ENCODE peak calls at places on chromosomes 5 and 9, in four cellular contexts. G, K, N and T are unnamed samples.

GRCh38 chr9:97794666-97795065 is 58.4 kb upstream of the FOXE1 start:
- DNase-seq in G (no peak), K (no peak), N (no peak), T (no peak)

GRCh38 chr5:66896207-66896606 is 300.0 kb downstream of the MAST4 start:
- DNase-seq in G (no peak), K (no peak), N (no peak), T (no peak)

GRCh38 chr9:115717298-115717697 is 436.3 kb upstream of the PAPPA start:
- DNase-seq in G (no peak), K (no peak), N (no peak), T (no peak)

GRCh38 chr5:19547640-19548039 is 440.4 kb downstream of the CDH18 start:
- DNase-seq in K (no peak), G (no peak), N (no peak), T (no peak)

GRCh38 chr9:35935755-35936509 is 22.0 kb downstream of the OR2S2 start:
- DNase-seq in G (no peak), N (no peak), K (no peak), T (no peak)

GRCh38 chr9:81686614-81687520 is 2.5 kb downstream of the TLE1 start:
- DNase-seq in G (peak), N (peak), K (peak), T (peak)

GRCh38 chr9:83011611-83012010 is 51.3 kb downstream of the RASEF start:
- DNase-seq in N (no peak), G (no peak), K (no peak), T (no peak)

GRCh38 chr5:180817847-180818246 is 15.2 kb upstream of the MGAT1 start:
- DNase-seq in N (no peak), K (no peak), G (no peak), T (peak)

GRCh38 chr9:113523421-113524141 is 60.1 kb downstream of the RGS3 start:
- DNase-seq in G (peak), K (no peak), N (no peak), T (no peak)

GRCh38 chr5:139670369-139671095 is 22.4 kb downstream of the CXXC5 start:
- DNase-seq in G (peak), N (no peak), K (no peak), T (no peak)
- TF ChIP-seq CTCF in G (peak), N (peak), K (no peak), T (no peak)

GRCh38 chr5:122615146-122615545 is 159.7 kb upstream of the SNX2 start:
- DNase-seq in G (no peak), N (no peak), K (no peak), T (no peak)
- TF ChIP-seq CTCF in G (no peak), N (no peak), K (no peak), T (no peak)

GRCh38 chr9:108850293-108850897 is 5.4 kb downstream of the ACTL7B start:
- DNase-seq in N (no peak), G (no peak), K (no peak), T (no peak)
- TF ChIP-seq CTCF in N (peak), G (peak), K (no peak), T (no peak)

DNA sequence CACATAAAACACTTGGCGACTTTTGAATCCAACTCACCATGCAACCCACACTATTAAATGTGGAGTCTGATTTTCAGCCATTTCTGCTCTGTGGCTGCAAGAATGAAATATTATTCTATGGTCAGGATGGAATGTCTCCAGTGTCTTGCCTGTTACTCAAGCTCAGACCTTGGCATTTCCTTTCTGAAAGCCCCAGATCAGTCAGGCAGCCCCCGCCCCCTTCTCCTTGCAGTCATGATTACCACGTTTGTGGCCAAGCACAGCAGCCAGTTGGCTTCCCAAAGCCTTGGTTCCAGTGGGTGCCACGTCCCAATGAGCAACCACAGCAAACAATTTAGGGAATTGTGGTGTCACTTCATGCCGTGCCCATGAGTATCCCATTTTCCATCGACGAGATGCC is 9.8 kb upstream of the OBP2A start:
- DNase-seq in K (no peak), G (no peak), N (no peak), T (no peak)
- TF ChIP-seq CTCF in K (no peak), G (no peak), N (no peak), T (no peak)

DNA sequence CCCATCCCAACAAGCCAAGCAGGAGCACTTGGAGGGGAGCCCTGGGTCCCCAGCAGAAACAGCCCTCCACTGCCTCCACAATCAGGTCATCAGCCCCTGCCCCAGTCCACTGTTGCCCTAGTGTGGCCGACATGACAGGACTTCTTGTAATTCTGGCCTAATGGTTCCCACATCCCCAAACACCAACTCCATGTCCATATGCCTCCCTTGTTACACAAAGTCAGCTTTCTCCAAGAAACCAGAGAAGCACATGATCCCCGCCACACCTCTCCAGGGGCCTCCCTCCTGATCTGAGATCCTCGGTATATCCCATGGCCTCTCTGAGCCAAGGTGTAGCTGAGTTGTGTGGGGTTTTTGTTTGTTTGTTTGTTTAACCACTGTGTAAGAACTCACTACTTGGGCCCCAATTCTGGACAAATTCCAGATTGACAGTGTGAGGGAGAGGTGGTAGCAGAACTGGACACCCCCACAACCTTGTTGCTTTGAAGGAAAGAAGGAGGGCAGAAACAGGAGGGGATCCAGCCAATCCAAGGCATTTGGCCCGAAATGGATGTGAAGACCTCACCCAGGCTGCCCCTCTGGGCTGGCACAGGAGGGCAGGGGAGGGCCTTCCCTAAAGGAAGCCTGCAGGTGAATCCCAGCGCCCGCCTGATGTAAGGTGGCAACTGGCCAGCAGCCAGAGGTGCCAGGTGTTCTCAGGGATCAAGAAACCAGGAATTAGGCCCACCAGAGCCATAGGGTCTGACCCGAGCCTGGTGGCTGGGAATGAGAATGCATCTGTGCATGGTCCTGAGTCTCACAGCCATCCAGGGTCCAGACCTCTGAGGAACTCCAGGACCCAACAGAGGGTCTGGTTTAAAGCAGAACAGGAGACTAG is 13.5 kb downstream of the IRF1 start:
- DNase-seq in N (no peak), G (no peak), K (no peak), T (no peak)
- TF ChIP-seq CTCF in N (peak), G (no peak), K (no peak), T (no peak)

GRCh38 chr9:109653470-109653869 is 126.5 kb upstream of the PALM2AKAP2 start:
- DNase-seq in G (no peak), N (no peak), K (no peak), T (no peak)

GRCh38 chr9:109652112-109652511 is 127.9 kb upstream of the PALM2AKAP2 start:
- DNase-seq in N (no peak), K (no peak), G (no peak), T (no peak)

DNA sequence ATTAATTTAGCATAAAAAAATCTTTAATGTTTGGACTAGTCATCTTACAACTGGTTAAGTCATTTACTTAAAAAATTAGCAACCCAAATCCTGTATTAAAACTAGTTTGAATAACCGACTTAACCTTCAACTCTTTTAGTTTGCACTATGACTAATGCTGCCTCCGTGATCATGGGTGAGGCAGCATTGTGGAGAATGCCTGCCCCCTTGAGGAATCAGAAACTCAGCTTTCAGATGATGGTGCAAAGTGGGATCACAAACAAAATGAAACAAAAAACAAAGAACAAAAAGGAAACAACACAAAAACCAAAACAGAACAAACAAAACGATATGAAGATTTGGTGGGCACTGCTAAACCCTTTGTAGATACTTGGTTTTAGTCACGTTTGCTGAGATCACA is 127.0 kb upstream of the PALM2AKAP2 start:
- DNase-seq in K (no peak), N (no peak), G (no peak), T (no peak)
- TF ChIP-seq CTCF in K (peak), N (peak), G (peak), T (no peak)

GRCh38 chr5:149828161-149829011 is 98.3 kb downstream of the PPARGC1B start:
- DNase-seq in N (peak), G (no peak), K (peak), T (peak)

GRCh38 chr5:149831492-149831891 is 101.4 kb downstream of the PPARGC1B start:
- DNase-seq in K (no peak), N (no peak), G (peak), T (no peak)

GRCh38 chr5:149830579-149830978 is 100.5 kb downstream of the PPARGC1B start:
- DNase-seq in K (no peak), N (no peak), G (no peak), T (no peak)

GRCh38 chr5:149827501-149827990 is 97.4 kb downstream of the PPARGC1B start:
- DNase-seq in N (no peak), G (no peak), K (no peak), T (no peak)

GRCh38 chr5:149829954-149830353 is 99.8 kb downstream of the PPARGC1B start:
- DNase-seq in G (no peak), K (no peak), N (no peak), T (no peak)
- TF ChIP-seq CTCF in G (peak), K (no peak), N (peak), T (peak)

GRCh38 chr5:173629628-173630027 is 13.2 kb upstream of the BOD1 start:
- DNase-seq in K (no peak), G (peak), N (peak), T (peak)
- TF ChIP-seq CTCF in K (no peak), G (peak), N (peak), T (peak)